ENCODE peak calls at places on chromosomes 11 and 22, in four cellular contexts. V is fibroblast of mammary gland, F is fibroblast of pulmonary artery, B is tibial nerve. I is an unnamed sample.

GRCh38 chr11:3170756-3171670 is 5.9 kb upstream of the OSBPL5 start:
- DNase-seq in B (no peak), F (no peak), V (no peak), I (no peak)

GRCh38 chr11:130118636-130119387 is 40.8 kb upstream of the ST14 start:
- DNase-seq in F (no peak), V (no peak), B (no peak), I (no peak)

GRCh38 chr11:67416416-67417335 is 1.2 kb downstream of the CARNS1 start:
- DNase-seq in V (no peak), F (peak; percentile 41), B (peak; percentile 24), I (no peak)

GRCh38 chr22:33255781-33256180 is 197.6 kb upstream of the SYN3 start:
- DNase-seq in F (no peak), B (no peak), V (no peak), I (no peak)

GRCh38 chr11:126129681-126130671 is 67.3 kb upstream of the CDON start:
- DNase-seq in F (no peak), V (no peak), B (no peak), I (no peak)

GRCh38 chr22:37324340-37325023 is 42.2 kb downstream of the CYTH4 start:
- DNase-seq in B (no peak), F (no peak), V (no peak), I (no peak)

GRCh38 chr22:42425337-42425988 is 6.7 kb downstream of the NFAM1 start:
- DNase-seq in V (no peak), F (no peak), B (no peak), I (no peak)

GRCh38 chr11:1509626-1510255 is 23.2 kb upstream of the MOB2 start:
- DNase-seq in V (no peak), F (no peak), B (no peak), I (no peak)

GRCh38 chr11:118610220-118610772 is 2.9 kb downstream of the PHLDB1 start:
- DNase-seq in F (no peak), V (no peak), B (no peak), I (no peak)

GRCh38 chr11:110858556-110858921 is 146.3 kb upstream of the ARHGAP20 start:
- DNase-seq in B (peak; percentile 87), V (peak; percentile 83), F (peak; percentile 43), I (peak; percentile 53)

GRCh38 chr11:119417726-119418540 is 5.0 kb downstream of the THY1 start:
- DNase-seq in B (no peak), F (peak; percentile 70), V (peak; percentile 97), I (no peak)

GRCh38 chr11:62245271-62245753 is 3.3 kb downstream of the SCGB1D2 start:
- DNase-seq in F (peak; percentile 59), V (peak; percentile 25), B (no peak), I (no peak)

GRCh38 chr22:46035742-46036557 is 59.0 kb upstream of the WNT7B start:
- DNase-seq in B (peak; percentile 98), F (peak; percentile 99), V (peak; percentile 98), I (peak; percentile 99)

GRCh38 chr11:11498195-11498594 is 123.6 kb downstream of the GALNT18 start:
- DNase-seq in V (no peak), F (no peak), B (no peak), I (no peak)

GRCh38 chr22:41009222-41009948 is 58.2 kb downstream of the RBX1 start:
- DNase-seq in V (peak; percentile 97), B (no peak), F (peak; percentile 14), I (no peak)

GRCh38 chr22:38038426-38038825 is 18.8 kb upstream of the PICK1 start:
- DNase-seq in V (no peak), F (no peak), B (no peak), I (no peak)

GRCh38 chr11:16326679-16327297 is 29.6 kb downstream of the SOX6 start:
- DNase-seq in B (no peak), F (peak; percentile 2), V (no peak), I (no peak)

GRCh38 chr11:68574308-68574707 is 110.0 kb upstream of the GAL start:
- DNase-seq in B (no peak), V (peak; percentile 49), F (peak; percentile 55), I (no peak)

GRCh38 chr11:103035656-103036434 is 56.1 kb downstream of the DCUN1D5 start:
- DNase-seq in F (peak; percentile 89), B (peak; percentile 67), V (peak; percentile 86), I (no peak)

GRCh38 chr22:41092847-41093371 is 517 bp downstream of the EP300 start:
- DNase-seq in F (peak; percentile 41), B (peak; percentile 23), V (peak; percentile 41), I (no peak)

GRCh38 chr22:29877620-29878019 is 5.4 kb upstream of the MTMR3 start:
- DNase-seq in V (peak; percentile 85), B (no peak), F (peak; percentile 27), I (no peak)

GRCh38 chr11:120914021-120914420 is 109.9 kb upstream of the TBCEL start:
- DNase-seq in V (no peak), B (no peak), F (no peak), I (no peak)

GRCh38 chr11:63212742-63213141 is 30.7 kb downstream of the SLC22A25 start:
- DNase-seq in B (no peak), V (peak; percentile 16), F (peak; percentile 31), I (no peak)

GRCh38 chr11:74681686-74682651 is 49.3 kb downstream of the CHRDL2 start:
- DNase-seq in F (no peak), B (no peak), V (no peak), I (peak; percentile 77)

GRCh38 chr22:46587492-46588278 is 32.5 kb upstream of the GRAMD4 start:
- DNase-seq in B (no peak), V (no peak), F (no peak), I (no peak)

GRCh38 chr11:3861698-3862097 is 6.2 kb downstream of the STIM1 start:
- DNase-seq in F (peak; percentile 60), B (no peak), V (no peak), I (no peak)

GRCh38 chr22:35795476-35795875 is 77.8 kb downstream of the APOL5 start:
- DNase-seq in F (no peak), V (no peak), B (no peak), I (no peak)

GRCh38 chr11:131499199-131499598 is 128.8 kb downstream of the NTM start:
- DNase-seq in B (no peak), F (no peak), V (no peak), I (no peak)

GRCh38 chr11:32006799-32007388 is 84.0 kb upstream of the RCN1 start:
- DNase-seq in B (no peak), F (peak; percentile 61), V (peak; percentile 50), I (no peak)

GRCh38 chr22:45164217-45165123 is 745 bp downstream of the NUP50 start:
- DNase-seq in F (peak; percentile 18), B (no peak), V (peak; percentile 16), I (peak; percentile 91)

GRCh38 chr22:47110817-47111443 is 348.5 kb downstream of the TBC1D22A start:
- DNase-seq in B (no peak), F (peak; percentile 93), V (peak; percentile 40), I (no peak)

GRCh38 chr11:35235498-35235897 is 96.5 kb downstream of the CD44 start:
- DNase-seq in F (no peak), V (no peak), B (no peak), I (no peak)

GRCh38 chr11:42065199-42065598 is 605.7 kb upstream of the LRRC4C start:
- DNase-seq in V (no peak), B (no peak), F (no peak), I (no peak)

GRCh38 chr11:3989251-3989650 is 105.3 kb upstream of the RRM1 start:
- DNase-seq in V (peak; percentile 12), F (no peak), B (no peak), I (no peak)

GRCh38 chr11:36034572-36035331 is 90.9 kb downstream of the LDLRAD3 start:
- DNase-seq in B (no peak), V (peak; percentile 81), F (peak; percentile 78), I (no peak)